ENCODE peak calls at places on chromosomes 4 and X, in five cellular contexts. Y is suprapubic skin, E is psoas muscle, A is upper lobe of left lung, R is HL-60. Z is an unnamed sample.

GRCh38 chr4:42676066-42676951 is 19.4 kb upstream of the ATP8A1 start:
- DNase-seq in E (no peak), Y (no peak), R (no peak), A (no peak), Z (no peak)

GRCh38 chr4:83174844-83175414 is 60.4 kb upstream of the PLAC8 start:
- DNase-seq in E (no peak), A (no peak), R (no peak), Y (no peak), Z (no peak)

GRCh38 chr4:98662619-98663225 is 4.3 kb upstream of the TSPAN5 start:
- DNase-seq in A (no peak), E (no peak), Y (no peak), R (no peak), Z (no peak)

GRCh38 chr4:99468891-99469290 is 33.7 kb upstream of the ADH7 start:
- DNase-seq in Y (no peak), A (no peak), R (no peak), E (no peak), Z (no peak)

GRCh38 chrX:397575-397974 is 10.9 kb upstream of the PPP2R3B start:
- DNase-seq in A (no peak), E (no peak), R (no peak), Y (no peak), Z (peak)

GRCh38 chr4:119525005-119525749 is 103.4 kb downstream of the PDE5A start:
- DNase-seq in A (no peak), Y (no peak), R (no peak), E (no peak), Z (peak)

GRCh38 chrX:44305921-44306320 is 37.6 kb downstream of the EFHC2 start:
- DNase-seq in A (no peak), R (no peak), E (no peak), Y (no peak), Z (no peak)

GRCh38 chr4:55184600-55185523 is 59.5 kb upstream of the KDR start:
- DNase-seq in R (peak), Y (no peak), E (peak), A (no peak), Z (peak)

GRCh38 chr4:112284166-112284565 is 1.5 kb downstream of the TIFA start:
- DNase-seq in E (no peak), A (no peak), Y (no peak), R (no peak), Z (peak)

GRCh38 chrX:10077425-10078188 is 79.2 kb upstream of the CLCN4 start:
- DNase-seq in Y (no peak), E (no peak), A (no peak), R (no peak), Z (peak)

GRCh38 chr4:110335399-110335798 is 137.0 kb upstream of the ELOVL6 start:
- DNase-seq in A (no peak), Y (no peak), R (no peak), E (no peak), Z (no peak)

GRCh38 chrX:7045238-7045955 is 102.1 kb upstream of the STS start:
- DNase-seq in A (no peak), E (no peak), R (no peak), Y (no peak), Z (no peak)

GRCh38 chr4:90904018-90904417 is 776.8 kb downstream of the CCSER1 start:
- DNase-seq in Y (no peak), A (no peak), E (no peak), R (no peak), Z (no peak)

GRCh38 chrX:86021652-86022289 is 25.6 kb downstream of the CHM start:
- DNase-seq in Y (no peak), R (no peak), A (no peak), E (no peak), Z (no peak)

GRCh38 chrX:153642313-153642654 is 4.7 kb upstream of the DUSP9 start:
- DNase-seq in R (no peak), E (no peak), A (no peak), Y (no peak), Z (no peak)

GRCh38 chrX:47611926-47612325 is 7.7 kb downstream of the SYN1 start:
- DNase-seq in R (no peak), Y (peak), A (no peak), E (no peak), Z (no peak)

GRCh38 chrX:39645059-39645895 is 452.5 kb downstream of the BCOR start:
- DNase-seq in Y (peak), R (no peak), E (peak), A (peak), Z (peak)

GRCh38 chr4:94889961-94890360 is 132.2 kb downstream of the BMPR1B start:
- DNase-seq in A (no peak), R (no peak), Y (no peak), E (no peak), Z (peak)

GRCh38 chrX:133415276-133416105 is at the start of gene GPC4:
- DNase-seq in R (no peak), Y (peak), A (peak), E (peak), Z (peak)

GRCh38 chr4:155543126-155543765 is 123.4 kb upstream of the GUCY1A1 start:
- DNase-seq in E (no peak), Y (no peak), R (no peak), A (no peak), Z (no peak)

GRCh38 chr4:48194986-48195773 is 61.1 kb upstream of the TXK start:
- DNase-seq in Y (no peak), E (no peak), R (peak), A (no peak), Z (peak)

GRCh38 chr4:8117278-8117682 is 41.3 kb downstream of the ABLIM2 start:
- DNase-seq in A (no peak), R (peak), Y (no peak), E (peak), Z (peak)

GRCh38 chrX:15465347-15465746 is 27.8 kb downstream of the PIR start:
- DNase-seq in A (no peak), Y (no peak), E (no peak), R (no peak), Z (no peak)

GRCh38 chr4:177442623-177443155 is 452 bp upstream of the AGA start:
- DNase-seq in E (no peak), R (peak), Y (no peak), A (no peak), Z (peak)

GRCh38 chr4:39043697-39044363 is 11.6 kb upstream of the TMEM156 start:
- DNase-seq in A (no peak), E (no peak), Y (no peak), R (no peak), Z (peak)

GRCh38 chr4:133621628-133622027 is 472.5 kb downstream of the PCDH10 start:
- DNase-seq in R (no peak), E (no peak), A (no peak), Y (no peak), Z (no peak)

GRCh38 chr4:27789768-27790167 is 929.1 kb downstream of the STIM2 start:
- DNase-seq in Y (no peak), A (no peak), E (no peak), R (no peak), Z (no peak)

GRCh38 chrX:1932231-1932630 is 317.4 kb downstream of the ASMT start:
- DNase-seq in R (no peak), A (no peak), E (no peak), Y (no peak), Z (peak)

GRCh38 chrX:1933964-1934363 is 319.1 kb downstream of the ASMT start:
- DNase-seq in R (no peak), Y (no peak), A (no peak), E (no peak), Z (no peak)

GRCh38 chrX:1941291-1941690 is 326.4 kb downstream of the ASMT start:
- DNase-seq in R (no peak), E (no peak), A (no peak), Y (no peak), Z (no peak)

GRCh38 chrX:1935805-1936204 is 320.9 kb downstream of the ASMT start:
- DNase-seq in Y (no peak), R (no peak), E (no peak), A (no peak), Z (no peak)
- TF ChIP-seq CTCF in Y (no peak), R (no peak), E (no peak), A (no peak), Z (no peak)

DNA sequence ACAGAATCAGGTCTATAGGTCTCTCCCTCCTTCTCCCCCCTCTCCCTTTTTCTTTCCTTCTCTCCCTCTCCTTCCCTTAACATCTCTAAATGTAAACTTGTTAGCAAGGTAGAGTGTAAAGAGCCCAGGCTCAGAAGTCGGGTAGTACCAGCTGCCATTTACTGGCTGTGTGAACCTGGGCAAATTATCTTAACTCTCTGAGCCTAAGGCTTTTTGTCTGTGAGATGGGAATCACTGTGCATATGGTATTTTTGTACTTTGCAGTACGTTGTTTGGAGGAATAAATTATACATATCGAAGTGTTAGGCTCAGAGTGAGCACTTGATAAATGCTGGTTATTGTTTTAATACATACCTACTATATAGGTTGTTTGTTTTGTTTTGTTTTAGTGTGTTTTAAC is 154.0 kb downstream of the RBMX2 start:
- DNase-seq in R (no peak), E (no peak), Y (no peak), A (no peak), Z (no peak)
- H3K4me3 ChIP-seq in R (no peak), E (no peak), Y (no peak), A (no peak), Z (no peak)

GRCh38 chr4:40865696-40866095 is 115.9 kb downstream of the NSUN7 start:
- DNase-seq in R (no peak), Y (no peak), E (no peak), A (no peak), Z (peak)
- TF ChIP-seq CTCF in R (no peak), Y (no peak), E (no peak), A (no peak), Z (no peak)

DNA sequence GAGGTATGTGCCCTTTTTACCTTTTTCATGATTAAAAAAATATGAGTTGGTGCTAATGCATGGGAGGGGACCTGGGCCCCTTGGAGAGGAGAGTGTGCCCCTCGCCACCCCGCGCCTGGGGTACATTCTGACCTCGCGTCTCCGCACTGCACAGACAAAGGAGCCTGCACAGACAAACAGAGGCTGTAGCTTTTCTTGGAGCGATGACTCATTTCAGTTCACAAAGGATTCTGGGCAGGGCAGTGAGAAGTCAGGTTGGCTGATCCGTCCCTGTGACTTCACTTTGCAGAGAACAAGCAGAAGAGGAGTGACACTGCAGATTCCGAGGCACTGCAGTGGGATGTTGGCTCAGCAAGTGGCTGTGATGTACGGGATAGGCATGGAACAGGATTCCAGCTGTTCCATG is 82.9 kb downstream of the STOX2 start:
- DNase-seq in A (peak), R (peak), E (peak), Y (peak), Z (peak)
- H3K4me3 ChIP-seq in A (peak), R (peak), E (peak), Y (peak), Z (peak)

DNA sequence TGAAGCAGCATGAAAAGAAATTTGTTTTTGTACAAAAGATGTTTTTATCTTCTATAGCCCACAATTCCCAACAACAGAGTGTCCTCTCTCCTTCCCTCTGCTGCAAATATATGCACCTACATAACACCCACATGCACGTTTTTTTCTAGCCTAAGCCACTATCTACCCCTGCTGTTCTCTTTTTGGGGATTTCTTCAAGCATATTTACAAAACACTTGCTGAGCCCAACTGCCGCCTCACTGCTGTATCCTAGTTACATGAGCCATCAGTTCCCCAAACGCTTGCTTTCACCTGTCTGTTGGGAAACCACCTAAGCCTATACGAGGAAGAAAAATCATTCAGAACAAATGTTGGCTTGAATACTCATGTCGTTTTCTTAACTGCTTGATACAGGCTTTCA is 127.2 kb downstream of the CHRNA9 start:
- DNase-seq in R (peak), Y (no peak), A (no peak), E (no peak), Z (no peak)
- TF ChIP-seq CTCF in R (no peak), Y (no peak), A (no peak), E (no peak), Z (no peak)

GRCh38 chr4:182142146-182143085 is 100.8 kb upstream of the TENM3 start:
- DNase-seq in E (peak), Y (no peak), R (no peak), A (peak), Z (peak)
- H3K4me3 ChIP-seq in E (peak), Y (peak), R (no peak), A (peak), Z (peak)

DNA sequence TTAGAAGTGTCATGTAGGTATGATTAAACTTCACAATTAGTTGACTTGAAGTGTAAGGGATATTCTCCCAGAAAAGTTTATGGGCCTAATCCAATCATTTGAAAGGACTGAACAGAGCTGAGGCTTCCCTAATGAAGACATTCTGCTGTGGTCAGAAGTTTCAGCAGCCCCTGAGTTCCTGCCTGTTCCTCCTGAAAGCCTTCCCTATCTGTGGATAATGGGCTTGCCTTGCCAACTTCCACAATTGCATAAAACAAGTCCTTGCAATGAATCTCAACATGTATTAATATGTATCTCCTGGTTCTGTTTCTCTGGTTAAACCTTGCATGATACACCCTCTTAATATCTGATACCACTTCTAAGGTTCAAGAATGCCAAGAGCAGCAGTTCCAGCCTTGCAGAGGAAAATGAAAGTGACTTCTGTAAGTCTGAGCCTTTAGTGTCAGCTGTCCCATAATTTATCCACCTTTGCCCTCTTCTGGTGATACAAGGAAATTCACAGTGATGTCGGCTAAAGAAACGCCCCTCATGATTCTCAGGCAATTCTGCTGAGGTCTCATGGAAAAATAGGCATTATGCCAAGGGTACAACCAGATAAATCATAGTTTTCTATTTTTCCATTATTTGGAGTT is 172.4 kb upstream of the CXCL13 start:
- DNase-seq in A (no peak), Y (no peak), R (peak), E (no peak), Z (peak)
- TF ChIP-seq CTCF in A (peak), Y (peak), R (peak), E (peak), Z (peak)

GRCh38 chr4:18795794-18796193 is 774.2 kb upstream of the LCORL start:
- DNase-seq in R (no peak), E (no peak), Y (no peak), A (no peak), Z (no peak)
- H3K4me3 ChIP-seq in R (no peak), E (no peak), Y (no peak), A (no peak), Z (no peak)

GRCh38 chr4:136186650-136187049 is 1345.6 kb downstream of the PCDH18 start:
- DNase-seq in E (no peak), Y (no peak), A (no peak), R (no peak), Z (no peak)

GRCh38 chr4:136183513-136183912 is 1348.8 kb downstream of the PCDH18 start:
- DNase-seq in R (no peak), Y (no peak), E (no peak), A (no peak), Z (no peak)
- TF ChIP-seq CTCF in R (no peak), Y (no peak), E (no peak), A (no peak), Z (no peak)

DNA sequence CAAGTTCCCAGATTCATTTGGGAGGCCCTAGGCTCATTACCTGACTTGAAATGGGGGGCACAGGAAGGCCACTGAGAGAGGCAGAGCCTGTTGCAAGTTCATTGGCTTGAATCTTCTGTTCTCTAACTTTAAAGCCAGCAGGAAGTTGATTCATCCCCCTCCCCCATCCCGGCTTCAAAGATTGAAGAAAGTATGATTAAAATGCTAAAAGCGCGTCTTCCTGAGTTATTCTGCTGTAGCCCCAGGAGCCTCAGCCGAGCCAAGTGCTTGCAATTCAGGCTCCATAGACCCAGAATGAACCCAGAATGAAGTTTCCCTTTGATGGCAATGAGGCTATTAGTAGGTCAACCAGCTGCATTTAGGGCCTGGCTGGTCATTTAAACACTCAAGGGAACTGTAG is 14.7 kb downstream of the CHST7 start:
- DNase-seq in Y (no peak), A (no peak), E (peak), R (no peak), Z (peak)
- H3K4me3 ChIP-seq in Y (no peak), A (no peak), E (no peak), R (no peak), Z (no peak)

Z was measured in choroid plexus epithelial cell.